ENCODE peak calls at places on chromosomes 6 and 20, in five cellular contexts. J is thoracic aorta, Y is BJ, M is AG10803, B is choroid plexus epithelial cell. K is an unnamed sample.

GRCh38 chr6:165729307-165729936 is 66.4 kb upstream of the PDE10A start:
- DNase-seq in J (no peak), Y (no peak), M (no peak), B (peak; percentile 46), K (peak; percentile 14)

GRCh38 chr6:155994071-155994470 is 538.4 kb upstream of the NOX3 start:
- DNase-seq in J (no peak), Y (no peak), M (no peak), B (no peak), K (no peak)

GRCh38 chr20:34977365-34978091 is 21.9 kb downstream of the MYH7B start:
- DNase-seq in J (no peak), Y (no peak), M (no peak), B (no peak), K (no peak)

GRCh38 chr6:23532227-23532626 is 593.8 kb upstream of the NRSN1 start:
- DNase-seq in J (no peak), Y (no peak), M (no peak), B (peak; percentile 65), K (peak; percentile 65)

GRCh38 chr6:12051861-12052368 is 39.8 kb downstream of the HIVEP1 start:
- DNase-seq in J (no peak), Y (no peak), M (peak; percentile 34), B (peak; percentile 76), K (no peak)

GRCh38 chr6:110493253-110493800 is 16.9 kb upstream of the SLC22A16 start:
- DNase-seq in J (no peak), Y (no peak), M (no peak), B (no peak), K (no peak)

GRCh38 chr6:11062083-11062482 is 18.0 kb upstream of the ELOVL2 start:
- DNase-seq in J (no peak), Y (no peak), M (no peak), B (no peak), K (no peak)

GRCh38 chr6:77462359-77463307 is 658 bp downstream of the HTR1B start:
- DNase-seq in J (no peak), Y (no peak), M (no peak), B (peak; percentile 72), K (no peak)

GRCh38 chr20:10716855-10717254 is 43.1 kb upstream of the JAG1 start:
- DNase-seq in J (no peak), Y (no peak), M (no peak), B (peak; percentile 70), K (peak; percentile 41)

GRCh38 chr6:6125495-6125894 is 118.8 kb upstream of the NRN1 start:
- DNase-seq in J (no peak), Y (no peak), M (no peak), B (no peak), K (no peak)

GRCh38 chr6:12099623-12100022 is 87.5 kb downstream of the HIVEP1 start:
- DNase-seq in J (no peak), Y (no peak), M (no peak), B (no peak), K (no peak)

GRCh38 chr20:45993197-45993951 is 15.3 kb upstream of the MMP9 start:
- DNase-seq in J (no peak), Y (no peak), M (peak; percentile 16), B (peak; percentile 36), K (peak; percentile 28)

GRCh38 chr20:13286600-13286999 is 65.5 kb downstream of the ISM1 start:
- DNase-seq in J (no peak), Y (no peak), M (no peak), B (no peak), K (no peak)

GRCh38 chr20:42483694-42484303 is 705.9 kb downstream of the PTPRT start:
- DNase-seq in J (no peak), Y (no peak), M (no peak), B (no peak), K (no peak)

GRCh38 chr20:50580016-50580747 is 70.0 kb downstream of the PTPN1 start:
- DNase-seq in J (no peak), Y (no peak), M (peak; percentile 52), B (peak; percentile 53), K (peak; percentile 59)

GRCh38 chr6:107315116-107315515 is 144.2 kb downstream of the PDSS2 start:
- DNase-seq in J (no peak), Y (no peak), M (no peak), B (no peak), K (no peak)
- H3K4me3 ChIP-seq in J (no peak overlapping the region), Y (no peak overlapping the region), M (no peak overlapping the region), B (no peak overlapping the region), K (no peak overlapping the region)

GRCh38 chr6:94902974-94903628 is 674.2 kb upstream of the MANEA start:
- DNase-seq in J (no peak), Y (no peak), M (no peak), B (no peak), K (no peak)
- TF ChIP-seq CTCF in J (no peak), Y (no peak), M (no peak), B (no peak), K (no peak)

DNA sequence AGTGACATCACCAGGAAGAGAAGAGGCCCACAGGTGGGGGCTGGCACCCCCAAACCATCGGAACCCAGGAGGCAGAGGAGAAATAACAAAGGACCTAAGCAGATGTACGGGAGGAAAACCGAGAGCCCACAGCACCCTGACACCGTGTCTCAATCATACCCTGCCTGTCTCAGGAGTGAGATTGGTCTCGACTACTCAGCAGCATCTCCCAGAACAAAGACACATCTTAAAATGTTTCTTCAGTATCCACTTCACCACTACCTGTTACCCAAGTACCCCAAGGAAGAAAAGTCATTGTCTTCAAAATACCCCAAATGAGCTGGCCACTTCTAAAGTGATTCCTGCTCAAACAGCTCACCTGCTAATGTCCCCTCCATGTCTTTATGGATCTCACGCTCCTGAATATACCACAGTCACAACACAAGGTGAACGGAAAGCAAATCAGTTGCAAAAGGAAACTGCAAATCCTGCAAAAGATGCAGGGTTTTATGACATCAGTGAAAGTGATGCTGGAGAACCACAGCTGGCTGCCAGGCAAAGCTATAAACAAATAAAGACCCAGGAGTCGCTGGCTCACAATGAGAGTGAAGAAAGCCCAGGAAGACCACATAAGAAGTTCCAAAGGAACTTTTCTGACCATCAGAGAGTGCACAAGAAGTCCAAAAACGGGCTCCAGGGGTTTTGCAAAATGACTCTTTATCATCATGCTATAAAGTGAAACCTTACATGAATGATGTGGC is 44.1 kb downstream of the PREX1 start:
- DNase-seq in J (no peak), Y (no peak), M (peak; percentile 54), B (peak; percentile 65), K (no peak)
- H3K4me3 ChIP-seq in J (no peak overlapping the region), Y (no peak overlapping the region), M (no peak overlapping the region), B (no peak overlapping the region), K (no peak overlapping the region)

GRCh38 chr6:118220429-118221128 is 313.5 kb downstream of the SLC35F1 start:
- DNase-seq in J (no peak), Y (no peak), M (no peak), B (no peak), K (no peak)
- TF ChIP-seq CTCF in J (no peak), Y (no peak), M (no peak), B (no peak), K (no peak)

GRCh38 chr6:100455230-100456124 is 9.2 kb downstream of the SIM1 start:
- DNase-seq in J (no peak), Y (no peak), M (no peak), B (no peak), K (no peak)
- H3K4me3 ChIP-seq in J (no peak overlapping the region), Y (peak overlapping the region; percentile 46), M (peak overlapping the region; percentile 31), B (no peak overlapping the region), K (no peak overlapping the region)

GRCh38 chr20:57022306-57022705 is 244.1 kb downstream of the BMP7 start:
- DNase-seq in J (no peak), Y (no peak), M (no peak), B (no peak), K (no peak)
- TF ChIP-seq CTCF in J (no peak), Y (no peak), M (no peak), B (peak; percentile 3), K (no peak)

GRCh38 chr6:44833248-44833647 is 445.7 kb downstream of the CDC5L start:
- DNase-seq in J (no peak), Y (no peak), M (no peak), B (no peak), K (no peak)

GRCh38 chr6:44843734-44844133 is 456.2 kb downstream of the CDC5L start:
- DNase-seq in J (no peak), Y (no peak), M (no peak), B (no peak), K (no peak)

GRCh38 chr6:44841829-44842228 is 454.3 kb downstream of the CDC5L start:
- DNase-seq in J (no peak), Y (no peak), M (no peak), B (no peak), K (no peak)

GRCh38 chr6:44842616-44843015 is 455.1 kb downstream of the CDC5L start:
- DNase-seq in J (no peak), Y (no peak), M (no peak), B (no peak), K (peak; percentile 28)

GRCh38 chr6:44837741-44838140 is 450.2 kb downstream of the CDC5L start:
- DNase-seq in J (no peak), Y (no peak), M (peak; percentile 33), B (no peak), K (no peak)
- H3K4me3 ChIP-seq in J (no peak overlapping the region), Y (no peak overlapping the region), M (no peak overlapping the region), B (no peak overlapping the region), K (no peak overlapping the region)

DNA sequence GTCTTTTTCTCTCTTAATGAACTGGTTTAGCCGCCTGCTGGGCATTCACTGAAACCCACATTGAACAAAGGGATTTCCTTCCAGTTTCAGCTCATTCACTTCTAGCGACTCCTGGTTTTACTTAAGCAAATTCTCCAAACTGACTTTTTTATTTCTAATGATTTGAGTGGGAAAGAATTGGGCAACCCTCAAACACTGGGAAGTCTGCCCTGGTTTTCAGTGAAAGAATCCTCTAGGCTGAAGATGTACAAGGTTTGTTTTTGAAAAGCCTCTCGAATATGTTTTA is 45.5 kb downstream of the PLAGL1 start:
- DNase-seq in J (no peak), Y (peak; percentile 26), M (peak; percentile 87), B (peak; percentile 64), K (peak; percentile 66)
- TF ChIP-seq CTCF in J (peak; percentile 29), Y (peak; percentile 62), M (peak; percentile 67), B (peak; percentile 55), K (peak; percentile 57)

DNA sequence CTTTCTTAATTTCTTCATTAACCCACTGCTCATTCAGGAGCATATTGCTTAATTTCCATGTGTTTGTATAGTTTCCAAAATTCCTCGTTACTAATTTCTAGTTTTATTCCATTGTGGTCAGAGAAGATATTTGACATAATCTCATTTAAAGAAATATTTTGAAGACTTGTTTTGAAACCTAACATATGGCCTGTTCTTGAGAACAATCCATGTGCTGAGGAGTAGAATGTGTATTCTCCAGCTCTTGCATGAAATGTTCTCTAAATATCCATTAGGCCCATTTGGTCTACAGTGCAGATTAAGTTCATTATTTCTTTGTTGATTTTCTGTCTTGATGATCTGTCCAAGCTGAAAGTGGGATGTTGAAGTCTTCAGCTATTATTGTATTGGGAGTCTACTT is 251.7 kb downstream of the ALDH8A1 start:
- DNase-seq in J (no peak), Y (no peak), M (peak; percentile 71), B (no peak), K (peak; percentile 66)
- H3K4me3 ChIP-seq in J (no peak overlapping the region), Y (no peak overlapping the region), M (no peak overlapping the region), B (no peak overlapping the region), K (no peak overlapping the region)

GRCh38 chr6:124777834-124778233 is 184.4 kb upstream of the RNF217 start:
- DNase-seq in J (no peak), Y (no peak), M (no peak), B (no peak), K (no peak)
- TF ChIP-seq CTCF in J (no peak), Y (no peak), M (no peak), B (no peak), K (no peak)

K was measured in fibroblast of mammary gland.